ENCODE peak calls at places on chromosomes 13 and 19, in seven cellular contexts. V is SJCRH30, G is SK-N-SH, M is GM12865, U is neuronal stem cell, N is cardiac fibroblast, R is fibroblast of villous mesenchyme. Y is an unnamed sample.

GRCh38 chr13:94413545-94413944 is 65.9 kb downstream of the DCT start:
- DNase-seq in V (no peak), G (no peak), M (no peak), U (no peak), N (no peak), R (no peak), Y (no peak)

GRCh38 chr13:109256866-109257760 is 529.3 kb downstream of the IRS2 start:
- DNase-seq in V (peak), G (no peak), M (no peak), U (no peak), N (peak), R (peak), Y (no peak)

GRCh38 chr19:49475995-49476880 is 2.2 kb downstream of the FLT3LG start:
- DNase-seq in V (peak), G (peak), M (peak), U (peak), N (peak), R (no peak), Y (peak)

GRCh38 chr19:40739030-40739839 is 11.0 kb downstream of the ACTMAP start:
- DNase-seq in V (no peak), G (no peak), M (no peak), U (no peak), N (no peak), R (no peak), Y (no peak)

GRCh38 chr13:40401911-40402776 is 264.3 kb downstream of the FOXO1 start:
- DNase-seq in V (peak), G (no peak), M (peak), U (no peak), N (peak), R (peak), Y (peak)

GRCh38 chr19:53091855-53092254 is 11.4 kb downstream of the ZNF160 start:
- DNase-seq in V (no peak), G (no peak), M (no peak), U (no peak), N (no peak), R (no peak), Y (no peak)

GRCh38 chr13:78658630-78659449 is at the start of gene OBI1:
- DNase-seq in V (peak), G (peak), M (peak), U (peak), N (peak), R (peak), Y (peak)

GRCh38 chr19:48608798-48609263 is 2.3 kb downstream of the SPACA4 start:
- DNase-seq in V (peak), G (peak), M (peak), U (no peak), N (peak), R (peak), Y (peak)

GRCh38 chr13:45678282-45678681 is 23.8 kb upstream of the CBY2 start:
- DNase-seq in V (no peak), G (no peak), M (no peak), U (peak), N (no peak), R (no peak), Y (no peak)

GRCh38 chr19:10603873-10604459 is 16.9 kb upstream of the AP1M2 start:
- DNase-seq in V (no peak), G (peak), M (peak), U (no peak), N (peak), R (peak), Y (no peak)

GRCh38 chr19:15696654-15697194 is 23.8 kb downstream of the CYP4F12 start:
- DNase-seq in V (no peak), G (no peak), M (peak), U (no peak), N (no peak), R (no peak), Y (no peak)

GRCh38 chr13:20801704-20802103 is 27.9 kb upstream of the EEF1AKMT1 start:
- DNase-seq in V (no peak), G (no peak), M (no peak), U (no peak), N (no peak), R (no peak), Y (no peak)

GRCh38 chr19:49362926-49363264 is 679 bp upstream of the TEAD2 start:
- DNase-seq in V (peak), G (peak), M (no peak), U (peak), N (peak), R (peak), Y (no peak)

GRCh38 chr19:33622505-33622808 is 704 bp downstream of the CHST8 start:
- DNase-seq in V (peak), G (peak), M (no peak), U (peak), N (no peak), R (no peak), Y (peak)

GRCh38 chr13:111265701-111266035 is 54.8 kb upstream of the TEX29 start:
- DNase-seq in V (no peak), G (no peak), M (no peak), U (no peak), N (no peak), R (no peak), Y (no peak)

GRCh38 chr13:106484084-106484754 is 51.2 kb downstream of the EFNB2 start:
- DNase-seq in V (peak), G (no peak), M (no peak), U (no peak), N (no peak), R (no peak), Y (no peak)

GRCh38 chr19:28456264-28456663 is 756.7 kb downstream of the UQCRFS1 start:
- DNase-seq in V (no peak), G (no peak), M (no peak), U (no peak), N (no peak), R (no peak), Y (no peak)

GRCh38 chr13:40352385-40352778 is 314.1 kb downstream of the FOXO1 start:
- DNase-seq in V (no peak), G (no peak), M (no peak), U (no peak), N (peak), R (peak), Y (no peak)

GRCh38 chr19:5615756-5616327 is 6.7 kb downstream of the SAFB2 start:
- DNase-seq in V (no peak), G (no peak), M (no peak), U (no peak), N (no peak), R (no peak), Y (no peak)

GRCh38 chr19:48726573-48726972 is 7.0 kb upstream of the MAMSTR start:
- DNase-seq in V (no peak), G (no peak), M (peak), U (no peak), N (no peak), R (no peak), Y (no peak)

GRCh38 chr13:48500652-48501197 is 32.2 kb downstream of the RCBTB2 start:
- DNase-seq in V (no peak), G (no peak), M (peak), U (no peak), N (peak), R (peak), Y (no peak)

GRCh38 chr19:54312436-54313362 is at the start of gene LILRA5:
- DNase-seq in V (no peak), G (no peak), M (no peak), U (no peak), N (no peak), R (no peak), Y (no peak)

GRCh38 chr19:55525289-55526101 is 11.4 kb downstream of the SBK2 start:
- DNase-seq in V (peak), G (no peak), M (no peak), U (no peak), N (no peak), R (no peak), Y (no peak)

GRCh38 chr19:33459691-33460090 is 61.9 kb downstream of the PEPD start:
- DNase-seq in V (no peak), G (no peak), M (no peak), U (no peak), N (no peak), R (no peak), Y (no peak)

GRCh38 chr13:111491021-111491420 is 170.6 kb downstream of the TEX29 start:
- DNase-seq in V (no peak), G (no peak), M (no peak), U (no peak), N (no peak), R (no peak), Y (no peak)

GRCh38 chr19:10137751-10138682 is 18.3 kb upstream of the EIF3G start:
- DNase-seq in V (no peak), G (peak), M (no peak), U (no peak), N (no peak), R (no peak), Y (no peak)

GRCh38 chr13:43232866-43233265 is 209.5 kb downstream of the DNAJC15 start:
- DNase-seq in V (no peak), G (no peak), M (no peak), U (no peak), N (peak), R (peak), Y (no peak)

GRCh38 chr19:57231686-57232085 is 863 bp downstream of the AURKC start:
- DNase-seq in V (no peak), G (no peak), M (no peak), U (no peak), N (no peak), R (no peak), Y (no peak)

GRCh38 chr13:84263354-84264069 is 381.2 kb upstream of the SLITRK1 start:
- DNase-seq in V (no peak), G (no peak), M (peak), U (no peak), N (no peak), R (no peak), Y (no peak)
- H3K4me3 ChIP-seq in V (no peak), G (no peak), M (no peak), U (no peak), N (no peak), R (no peak), Y (no peak)

GRCh38 chr19:12766051-12766521 is 9.3 kb downstream of the HOOK2 start:
- DNase-seq in V (peak), G (no peak), M (peak), U (no peak), N (peak), R (peak), Y (peak)
- H3K4me3 ChIP-seq in V (peak), G (no peak), M (peak), U (no peak), N (peak), R (peak), Y (peak)

DNA sequence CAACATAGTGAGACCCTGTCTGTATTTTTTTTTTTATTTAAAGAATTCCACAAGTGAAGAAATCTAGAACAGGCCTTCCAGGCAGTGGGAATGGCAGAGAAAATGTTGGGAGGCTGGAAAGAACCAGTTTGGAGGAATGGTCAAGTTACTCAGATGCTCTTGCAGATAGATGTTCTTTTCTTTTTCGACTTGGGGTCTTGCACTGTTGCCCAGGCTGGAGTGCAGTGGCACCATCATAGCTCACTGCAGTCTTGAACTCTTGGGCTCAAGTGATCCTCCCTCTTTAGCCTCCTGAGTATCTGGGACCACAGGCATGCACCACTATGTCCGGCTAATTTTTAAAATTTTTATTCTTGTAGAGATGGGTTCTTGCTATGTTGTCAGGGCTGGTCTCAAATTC is 662 bp downstream of the C5AR1 start:
- DNase-seq in V (no peak), G (no peak), M (no peak), U (no peak), N (no peak), R (no peak), Y (no peak)
- H3K4me3 ChIP-seq in V (no peak), G (no peak), M (no peak), U (no peak), N (no peak), R (no peak), Y (no peak)

GRCh38 chr19:2823646-2824045 is 4.0 kb downstream of the ZNF554 start:
- DNase-seq in V (no peak), G (no peak), M (no peak), U (no peak), N (no peak), R (no peak), Y (no peak)

GRCh38 chr19:2819540-2820111 is at the start of gene ZNF554:
- DNase-seq in V (peak), G (peak), M (peak), U (peak), N (peak), R (peak), Y (peak)

GRCh38 chr19:2820112-2820702 is 539 bp downstream of the ZNF554 start:
- DNase-seq in V (peak), G (peak), M (no peak), U (peak), N (no peak), R (no peak), Y (no peak)

GRCh38 chr19:2824129-2824528 is 4.5 kb downstream of the ZNF554 start:
- DNase-seq in V (no peak), G (no peak), M (no peak), U (no peak), N (no peak), R (no peak), Y (no peak)

DNA sequence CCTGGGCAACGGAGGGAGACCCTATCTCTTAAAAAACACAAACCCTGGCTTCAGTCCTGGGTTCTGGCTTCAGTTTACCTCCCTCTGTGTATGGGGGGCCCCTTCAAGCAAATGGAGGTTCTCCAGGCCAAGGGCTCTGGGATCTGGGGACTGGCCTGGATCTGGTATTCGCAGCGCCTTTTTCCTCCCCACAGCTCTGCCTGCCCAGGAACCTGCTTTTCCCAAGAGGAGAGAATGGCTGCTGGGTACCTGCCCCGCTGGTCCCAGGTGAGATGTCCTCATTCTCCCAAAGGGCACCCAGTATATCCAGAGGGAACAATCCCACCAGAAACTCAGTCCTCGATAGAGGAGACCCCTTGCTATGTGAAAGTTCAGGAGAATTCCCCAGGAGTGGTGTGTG is 3.2 kb downstream of the ZNF554 start:
- DNase-seq in V (no peak), G (no peak), M (no peak), U (no peak), N (no peak), R (no peak), Y (no peak)
- H3K4me3 ChIP-seq in V (no peak), G (no peak), M (no peak), U (no peak), N (no peak), R (no peak), Y (no peak)

GRCh38 chr19:38692458-38693379 is 45.3 kb downstream of the ACTN4 start:
- DNase-seq in V (no peak), G (peak), M (no peak), U (no peak), N (no peak), R (no peak), Y (no peak)
- H3K4me3 ChIP-seq in V (peak), G (no peak), M (no peak), U (no peak), N (no peak), R (no peak), Y (peak)

GRCh38 chr19:18593367-18594095 is 4.9 kb downstream of the REX1BD start:
- DNase-seq in V (no peak), G (peak), M (no peak), U (no peak), N (no peak), R (no peak), Y (no peak)
- H3K4me3 ChIP-seq in V (no peak), G (no peak), M (peak), U (peak), N (peak), R (peak), Y (peak)

GRCh38 chr19:14368011-14368513 is 13.2 kb upstream of the ADGRE5 start:
- DNase-seq in V (no peak), G (no peak), M (peak), U (no peak), N (no peak), R (peak), Y (no peak)

GRCh38 chr19:14369399-14370168 is 11.7 kb upstream of the ADGRE5 start:
- DNase-seq in V (peak), G (no peak), M (peak), U (no peak), N (peak), R (peak), Y (no peak)

GRCh38 chr19:14371321-14371821 is 9.9 kb upstream of the ADGRE5 start:
- DNase-seq in V (no peak), G (no peak), M (no peak), U (no peak), N (no peak), R (peak), Y (no peak)

GRCh38 chr19:14367016-14367415 is 14.2 kb upstream of the ADGRE5 start:
- DNase-seq in V (no peak), G (no peak), M (no peak), U (no peak), N (no peak), R (no peak), Y (no peak)

GRCh38 chr19:14370169-14370998 is 10.9 kb upstream of the ADGRE5 start:
- DNase-seq in V (peak), G (no peak), M (peak), U (no peak), N (no peak), R (no peak), Y (no peak)
- H3K4me3 ChIP-seq in V (peak), G (no peak), M (peak), U (no peak), N (no peak), R (no peak), Y (no peak)